ENCODE peak calls at places on chromosomes 5 and 9, in six cellular contexts. A is transverse colon, X is SK-N-SH, F is GM12878, O is prostate gland, G is suprapubic skin. N is an unnamed sample.

GRCh38 chr5:172603425-172603824 is 37.6 kb upstream of the NEURL1B start:
- DNase-seq in A (no peak), X (no peak), F (no peak), O (no peak), G (no peak), N (no peak)

GRCh38 chr5:167912944-167913343 is 378.5 kb upstream of the WWC1 start:
- DNase-seq in A (no peak), X (no peak), F (no peak), O (no peak), G (no peak), N (no peak)

GRCh38 chr9:5438301-5439162 is 807 bp upstream of the PLGRKT start:
- DNase-seq in A (peak; percentile 34), X (no peak), F (peak; percentile 89), O (no peak), G (no peak), N (no peak)

GRCh38 chr5:144333336-144333920 is 162.8 kb downstream of the KCTD16 start:
- DNase-seq in A (no peak), X (no peak), F (peak; percentile 11), O (peak; percentile 37), G (no peak), N (no peak)

GRCh38 chr9:10910779-10911178 is 298.0 kb upstream of the PTPRD start:
- DNase-seq in A (no peak), X (no peak), F (no peak), O (no peak), G (no peak), N (no peak)

GRCh38 chr9:92289708-92290390 is 3.6 kb downstream of the IARS1 start:
- DNase-seq in A (no peak), X (no peak), F (no peak), O (no peak), G (no peak), N (no peak)

GRCh38 chr9:68797116-68797515 is 92.1 kb downstream of the PIP5K1B start:
- DNase-seq in A (no peak), X (no peak), F (no peak), O (no peak), G (no peak), N (no peak)

GRCh38 chr9:99092643-99093491 is 12.0 kb upstream of the TGFBR1 start:
- DNase-seq in A (no peak), X (no peak), F (no peak), O (no peak), G (no peak), N (no peak)

GRCh38 chr5:80143491-80143890 is 108.3 kb downstream of the THBS4 start:
- DNase-seq in A (no peak), X (no peak), F (no peak), O (no peak), G (no peak), N (no peak)

GRCh38 chr9:21228122-21228521 is at the start of gene IFNA17:
- DNase-seq in A (no peak), X (no peak), F (no peak), O (no peak), G (no peak), N (no peak)

GRCh38 chr9:81266674-81267073 is 422.7 kb downstream of the TLE1 start:
- DNase-seq in A (no peak), X (no peak), F (no peak), O (no peak), G (no peak), N (no peak)

GRCh38 chr9:124394167-124394566 is 21.1 kb downstream of the PSMB7 start:
- DNase-seq in A (no peak), X (no peak), F (no peak), O (no peak), G (no peak), N (no peak)

GRCh38 chr5:126674145-126674544 is 73.4 kb downstream of the PHAX start:
- DNase-seq in A (peak; percentile 51), X (no peak), F (no peak), O (no peak), G (no peak), N (no peak)

GRCh38 chr5:93579561-93580386 is 1.2 kb downstream of the NR2F1-AS1 start:
- DNase-seq in A (no peak), X (peak; percentile 74), F (no peak), O (no peak), G (no peak), N (no peak)

GRCh38 chr5:123436201-123436600 is 13.0 kb upstream of the CEP120 start:
- DNase-seq in A (no peak), X (no peak), F (no peak), O (no peak), G (no peak), N (no peak)

GRCh38 chr9:124298646-124299235 is 41.0 kb downstream of the NEK6 start:
- DNase-seq in A (no peak), X (no peak), F (no peak), O (no peak), G (no peak), N (no peak)

GRCh38 chr9:135369401-135369800 is 110.2 kb upstream of the PPP1R26 start:
- DNase-seq in A (no peak), X (no peak), F (no peak), O (no peak), G (no peak), N (no peak)

GRCh38 chr5:172903790-172904189 is 55.4 kb upstream of the RPL26L1 start:
- DNase-seq in A (peak; percentile 75), X (peak; percentile 39), F (no peak), O (peak; percentile 68), G (no peak), N (no peak)

GRCh38 chr5:68542207-68542606 is 326.7 kb downstream of the PIK3R1 start:
- DNase-seq in A (no peak), X (no peak), F (no peak), O (no peak), G (no peak), N (no peak)

GRCh38 chr9:81002920-81003319 is 686.4 kb downstream of the TLE1 start:
- DNase-seq in A (no peak), X (no peak), F (no peak), O (no peak), G (no peak), N (no peak)

GRCh38 chr5:148619484-148619883 is 34.8 kb downstream of the HTR4 start:
- DNase-seq in A (no peak), X (no peak), F (no peak), O (no peak), G (no peak), N (no peak)

GRCh38 chr5:157915638-157916037 is 56.7 kb upstream of the CLINT1 start:
- DNase-seq in A (peak; percentile 70), X (peak; percentile 72), F (no peak), O (peak; percentile 56), G (no peak), N (no peak)
- TF ChIP-seq POLR2AphosphoS5 in A (no peak), X (no peak), F (no peak), O (peak; percentile 36), G (no peak), N (no peak)

DNA sequence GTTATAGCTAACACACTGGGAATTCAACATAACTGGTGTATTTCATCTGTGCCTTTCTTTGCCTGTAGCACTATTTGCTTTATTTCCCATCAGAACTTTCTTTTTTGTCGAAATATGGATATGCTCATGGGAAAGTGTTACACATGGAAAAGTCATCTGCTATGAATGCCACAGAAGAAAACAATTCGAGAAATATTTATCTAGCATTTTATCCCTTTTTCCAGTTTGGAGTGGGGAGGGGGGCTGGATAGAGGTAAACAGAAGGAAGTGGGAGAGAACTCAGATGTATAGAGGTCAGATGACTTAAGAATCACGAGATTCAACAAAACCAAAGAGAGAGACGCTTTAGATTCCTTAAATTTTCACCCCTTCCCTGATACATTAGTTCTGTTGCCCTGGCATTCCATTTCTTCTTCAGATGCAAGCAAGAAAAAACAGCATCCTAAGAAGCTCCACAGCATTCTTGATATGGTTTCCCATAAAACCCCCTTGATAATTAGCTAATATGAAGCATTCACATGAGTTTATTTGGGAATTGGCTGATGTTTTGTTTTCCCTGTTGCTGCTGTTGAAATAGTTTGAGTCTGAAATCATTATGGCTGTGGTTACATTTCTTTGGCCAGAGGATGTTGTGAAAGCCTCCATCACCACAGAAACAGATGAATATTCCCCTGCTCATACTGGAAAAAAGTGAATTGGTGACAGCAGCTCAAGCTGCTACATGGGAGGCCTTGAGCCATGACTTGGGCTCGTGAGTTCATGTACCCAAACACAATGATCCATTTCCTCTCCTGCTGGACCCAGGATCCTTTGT is 335.8 kb upstream of the DAB2 start:
- DNase-seq in A (no peak), X (no peak), F (no peak), O (no peak), G (no peak), N (no peak)
- TF ChIP-seq POLR2AphosphoS5 in A (no peak), X (no peak), F (no peak), O (no peak), G (peak; percentile 57), N (no peak)

GRCh38 chr9:129142115-129142514 is 30.9 kb downstream of the PTPA start:
- DNase-seq in A (no peak), X (no peak), F (no peak), O (no peak), G (no peak), N (no peak)

GRCh38 chr9:129142536-129142935 is 31.3 kb downstream of the PTPA start:
- DNase-seq in A (no peak), X (no peak), F (no peak), O (no peak), G (no peak), N (no peak)

GRCh38 chr9:129143461-129143927 is 32.3 kb downstream of the PTPA start:
- DNase-seq in A (peak; percentile 37), X (no peak), F (no peak), O (no peak), G (no peak), N (no peak)

GRCh38 chr9:129141066-129142041 is 30.1 kb downstream of the PTPA start:
- DNase-seq in A (peak; percentile 69), X (no peak), F (peak; percentile 71), O (peak; percentile 65), G (no peak), N (no peak)

GRCh38 chr9:129143031-129143441 is 31.8 kb downstream of the PTPA start:
- DNase-seq in A (peak; percentile 92), X (peak; percentile 87), F (no peak), O (peak; percentile 85), G (peak; percentile 94), N (peak; percentile 89)
- TF ChIP-seq POLR2AphosphoS5 in A (peak; percentile 66), X (no peak), F (no peak), O (peak; percentile 85), G (peak; percentile 33), N (no peak)

GRCh38 chr9:94921072-94921471 is 194.6 kb downstream of the AOPEP start:
- DNase-seq in A (no peak), X (no peak), F (no peak), O (no peak), G (no peak), N (no peak)

GRCh38 chr9:94923333-94924089 is 197.0 kb downstream of the AOPEP start:
- DNase-seq in A (no peak), X (peak; percentile 48), F (no peak), O (no peak), G (no peak), N (no peak)

GRCh38 chr9:94921656-94922055 is 195.2 kb downstream of the AOPEP start:
- DNase-seq in A (no peak), X (no peak), F (no peak), O (no peak), G (no peak), N (no peak)

GRCh38 chr9:94922098-94922607 is 195.7 kb downstream of the AOPEP start:
- DNase-seq in A (no peak), X (no peak), F (no peak), O (peak; percentile 77), G (no peak), N (no peak)

DNA sequence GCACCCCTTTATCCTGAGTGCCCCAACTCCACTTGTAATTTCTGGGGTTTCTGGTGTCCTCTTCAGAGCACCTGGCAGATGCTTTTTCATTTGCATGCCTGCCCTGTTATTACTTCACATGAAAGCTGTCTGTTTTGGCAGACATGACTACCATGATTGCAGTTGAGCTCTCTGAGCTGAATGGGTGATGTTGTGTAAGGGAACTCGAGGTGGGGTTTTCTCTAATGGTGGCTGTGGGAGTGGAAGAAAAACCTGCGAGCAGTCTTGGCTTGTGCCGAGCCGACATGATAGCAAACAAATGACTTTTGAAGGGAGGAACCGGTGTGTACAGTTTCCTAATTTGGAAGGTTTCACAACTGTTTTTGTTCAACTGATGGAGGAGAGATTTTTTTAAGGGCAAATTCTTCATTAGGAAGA is 196.2 kb downstream of the AOPEP start:
- DNase-seq in A (no peak), X (no peak), F (no peak), O (peak; percentile 53), G (no peak), N (no peak)
- TF ChIP-seq POLR2AphosphoS5 in A (no peak), X (no peak), F (no peak), O (peak; percentile 4), G (peak; percentile 55), N (no peak)

N was measured in GM12892.